ENCODE peak calls at places on chromosomes 1 and 21, in nine cellular contexts. K is GM20000, G is head of caudate nucleus, Q is aorta, X is EL, O is WTC11, F is cardiac muscle cell, Y is ELR, L is HAP-1. E is an unnamed sample.

GRCh38 chr1:31467005-31467674 is 54.1 kb downstream of the SERINC2 start:
- DNase-seq in G (no peak), F (no peak), L (no peak), O (no peak), Q (no peak), X (peak; percentile 17), K (no peak), Y (peak; percentile 28), E (no peak)

GRCh38 chr21:30072496-30072895 is 94.1 kb downstream of the CLDN17 start:
- DNase-seq in O (peak; percentile 59), X (no peak), Q (peak; percentile 25), L (no peak), F (peak; percentile 50), K (no peak), Y (no peak), G (no peak), E (no peak)

GRCh38 chr1:941588-942383 is 17.3 kb downstream of the NOC2L start:
- DNase-seq in G (no peak), O (peak; percentile 70), Y (peak; percentile 78), L (peak; percentile 72), K (peak; percentile 84), F (peak; percentile 95), Q (peak; percentile 94), X (peak; percentile 84), E (no peak)

GRCh38 chr1:162283657-162284056 is 93.0 kb downstream of the SPATA46 start:
- DNase-seq in X (no peak), Q (no peak), G (no peak), O (no peak), L (no peak), Y (no peak), F (no peak), K (no peak), E (no peak)

GRCh38 chr1:5911871-5912271 is 80.4 kb downstream of the NPHP4 start:
- DNase-seq in L (no peak), O (no peak), F (no peak), G (no peak), K (no peak), X (no peak), Q (peak; percentile 59), Y (no peak), E (no peak)

GRCh38 chr1:78334952-78335351 is 155.8 kb upstream of the PTGFR start:
- DNase-seq in F (peak; percentile 25), O (no peak), Y (no peak), Q (no peak), G (no peak), X (no peak), K (no peak), L (no peak), E (no peak)

GRCh38 chr1:172328266-172328665 is 92.2 kb upstream of the C1orf105 start:
- DNase-seq in Y (no peak), L (no peak), K (no peak), X (no peak), F (no peak), G (no peak), Q (no peak), O (no peak), E (no peak)

GRCh38 chr1:112524251-112524650 is 15.5 kb downstream of the WNT2B start:
- DNase-seq in F (peak; percentile 88), G (no peak), K (no peak), L (no peak), Y (peak; percentile 19), O (peak; percentile 57), X (peak; percentile 86), Q (no peak), E (no peak)

GRCh38 chr1:3471356-3472087 is 17.1 kb downstream of the ARHGEF16 start:
- DNase-seq in F (peak; percentile 64), X (peak; percentile 69), L (peak; percentile 26), G (no peak), Y (peak; percentile 45), K (no peak), Q (peak; percentile 71), O (peak; percentile 77), E (no peak)

GRCh38 chr1:218171302-218171893 is 113.7 kb upstream of the RRP15 start:
- DNase-seq in Q (no peak), F (peak; percentile 58), L (peak; percentile 70), K (peak; percentile 15), G (no peak), Y (peak; percentile 61), O (no peak), X (peak; percentile 55), E (no peak)

GRCh38 chr1:27684176-27684575 is 12.2 kb upstream of the IFI6 start:
- DNase-seq in L (no peak), X (no peak), Y (no peak), G (no peak), K (no peak), Q (no peak), F (no peak), O (no peak), E (no peak)

GRCh38 chr1:39842726-39843305 is 40.5 kb downstream of the TRIT1 start:
- DNase-seq in Q (no peak), K (no peak), G (peak; percentile 27), X (no peak), L (no peak), F (no peak), Y (no peak), O (no peak), E (no peak)

GRCh38 chr1:115295904-115296696 is 41.9 kb downstream of the NGF start:
- DNase-seq in L (no peak), G (no peak), Y (no peak), Q (no peak), K (no peak), O (no peak), X (no peak), F (no peak), E (no peak)

E was measured in RWPE2.